ENCODE peak calls at places on chromosome 4, in five cellular contexts. P, N, F, Z and K are unnamed samples.

GRCh38 chr4:53365121-53365485 is 758 bp downstream of the SCFD2 start:
- DNase-seq in P (peak), N (no peak), F (no peak), Z (no peak), K (no peak)

GRCh38 chr4:106312377-106312776 is 3.6 kb downstream of the TBCK start:
- DNase-seq in P (no peak), N (no peak), F (no peak), Z (no peak), K (no peak)

GRCh38 chr4:154160925-154161324 is 330.7 kb downstream of the DCHS2 start:
- DNase-seq in P (no peak), N (no peak), F (no peak), Z (no peak), K (no peak)

GRCh38 chr4:78749972-78750727 is 26.0 kb upstream of the BMP2K start:
- DNase-seq in P (no peak), N (no peak), F (no peak), Z (peak), K (no peak)

GRCh38 chr4:22672519-22672918 is 20.2 kb upstream of the GBA3 start:
- DNase-seq in P (no peak), N (no peak), F (no peak), Z (no peak), K (no peak)

GRCh38 chr4:48262926-48263325 is 6.7 kb downstream of the TEC start:
- DNase-seq in P (no peak), N (no peak), F (no peak), Z (no peak), K (no peak)

GRCh38 chr4:130090427-130090826 is 994.5 kb downstream of the C4orf33 start:
- DNase-seq in P (no peak), N (no peak), F (no peak), Z (no peak), K (no peak)

GRCh38 chr4:102578819-102579218 is 77.7 kb downstream of the NFKB1 start:
- DNase-seq in P (no peak), N (no peak), F (peak), Z (no peak), K (no peak)

GRCh38 chr4:17583944-17584343 is 6.9 kb downstream of the LAP3 start:
- DNase-seq in P (no peak), N (no peak), F (no peak), Z (no peak), K (no peak)

GRCh38 chr4:103074598-103075434 is 1.7 kb downstream of the SLC9B2 start:
- DNase-seq in P (no peak), N (no peak), F (no peak), Z (peak), K (no peak)

GRCh38 chr4:88457307-88458090 is 580 bp downstream of the HERC5 start:
- DNase-seq in P (no peak), N (peak), F (no peak), Z (no peak), K (peak)

DNA sequence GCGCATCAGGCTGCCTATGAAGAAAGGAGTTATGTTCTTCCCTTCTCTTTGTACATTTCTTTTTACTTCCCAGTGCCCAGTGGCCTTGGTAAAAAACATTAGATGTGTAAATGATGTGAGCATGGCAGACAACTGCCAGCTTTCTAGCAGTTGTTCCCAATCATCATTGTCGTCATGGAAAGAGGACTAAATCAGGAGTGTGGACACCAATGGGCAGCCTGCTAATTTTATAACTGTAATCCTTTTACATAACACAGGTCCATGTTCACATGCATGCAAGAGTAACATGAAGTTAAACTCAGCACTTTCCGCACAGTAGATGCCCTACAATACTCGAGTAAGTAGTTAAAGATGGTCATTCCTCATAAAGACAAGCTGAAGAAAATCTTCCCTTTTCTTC is 23.3 kb upstream of the G3BP2 start:
- DNase-seq in P (no peak), N (no peak), F (no peak), Z (no peak), K (no peak)
- TF ChIP-seq POLR2AphosphoS5 in P (no peak), N (no peak), F (no peak), Z (no peak), K (no peak)

GRCh38 chr4:39697740-39698423 is at the start of gene UBE2K:
- DNase-seq in P (peak), N (peak), F (peak), Z (no peak), K (peak)
- TF ChIP-seq POLR2A in P (peak), N (peak), F (peak), Z (peak), K (peak)

DNA sequence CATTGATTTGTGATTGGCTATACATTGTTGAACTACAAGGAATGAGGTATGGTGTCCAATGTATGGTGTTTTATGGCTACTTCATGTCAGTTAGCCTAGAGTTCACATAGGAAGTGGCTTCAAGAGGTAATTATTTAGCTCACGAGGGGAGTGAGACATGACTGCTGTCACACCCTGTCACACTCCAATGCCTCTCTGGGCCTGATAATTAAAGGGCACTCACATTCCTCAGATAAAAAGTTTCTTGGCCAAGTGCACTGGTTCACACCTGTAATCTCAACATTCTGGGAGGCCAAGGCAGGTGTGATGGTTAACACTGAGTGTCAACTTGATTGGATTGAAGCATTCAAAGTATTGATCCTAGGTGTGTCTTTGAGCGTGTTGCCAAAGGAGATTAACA is 65.0 kb upstream of the DDX60 start:
- DNase-seq in P (no peak), N (no peak), F (no peak), Z (peak), K (no peak)
- TF ChIP-seq TAF1 in P (no peak), N (no peak), F (no peak), Z (no peak), K (no peak)

GRCh38 chr4:2856266-2856665 is 12.6 kb downstream of the ADD1 start:
- DNase-seq in P (no peak), N (no peak), F (no peak), Z (no peak), K (no peak)

GRCh38 chr4:2859514-2859913 is 15.9 kb downstream of the ADD1 start:
- DNase-seq in P (no peak), N (no peak), F (no peak), Z (no peak), K (no peak)

GRCh38 chr4:2857349-2857927 is 13.8 kb downstream of the ADD1 start:
- DNase-seq in P (no peak), N (no peak), F (no peak), Z (no peak), K (no peak)

GRCh38 chr4:2860391-2861348 is 17.0 kb downstream of the ADD1 start:
- DNase-seq in P (peak), N (no peak), F (no peak), Z (no peak), K (no peak)

DNA sequence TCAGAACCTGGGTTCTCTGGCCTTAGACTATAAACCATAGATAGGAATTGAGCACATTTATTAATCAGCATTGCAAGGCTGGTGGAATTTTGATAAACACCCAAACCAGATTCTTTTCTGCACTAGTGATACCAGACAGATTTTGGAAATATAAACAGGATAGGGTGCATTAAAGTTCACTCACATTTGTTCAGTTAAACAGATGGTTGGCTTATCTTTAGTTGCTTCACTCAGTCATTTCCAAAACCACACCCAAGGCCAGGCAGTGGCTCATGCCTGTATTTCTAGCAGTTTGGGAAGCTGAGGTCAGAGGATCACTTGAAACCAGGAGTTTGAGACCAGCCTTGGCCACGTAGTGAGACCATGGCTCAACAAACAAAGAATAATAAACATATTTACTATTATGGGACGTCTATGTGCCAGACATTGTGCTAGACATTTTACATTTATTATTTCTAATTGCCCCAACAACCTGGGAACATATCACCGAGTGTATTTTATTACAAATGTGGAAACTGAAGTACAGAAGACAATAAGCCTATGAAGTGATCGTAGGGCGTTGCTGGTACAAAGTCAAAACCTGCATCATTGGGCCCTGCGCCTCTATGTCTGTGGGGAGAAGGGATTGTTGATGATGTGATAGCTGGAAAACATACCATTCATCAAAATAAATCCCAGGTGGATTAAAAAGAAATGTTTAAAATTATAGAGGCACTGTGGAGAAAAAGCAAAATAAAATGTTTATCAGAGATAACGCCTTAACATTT is 15.0 kb downstream of the ADD1 start:
- DNase-seq in P (peak), N (no peak), F (no peak), Z (no peak), K (no peak)
- TF ChIP-seq POLR2AphosphoS5 in P (peak), N (no peak), F (no peak), Z (no peak), K (no peak)

GRCh38 chr4:104494822-104495559 is at the start of gene CXXC4:
- DNase-seq in P (peak), N (peak), F (peak), Z (no peak), K (no peak)
- TF ChIP-seq POLR2A in P (no peak), N (peak), F (peak), Z (peak), K (peak)

GRCh38 chr4:179164642-179165338 is 1722.6 kb upstream of the AGA start:
- DNase-seq in P (no peak), N (no peak), F (no peak), Z (no peak), K (no peak)

GRCh38 chr4:179165339-179165738 is 1723.1 kb upstream of the AGA start:
- DNase-seq in P (no peak), N (no peak), F (no peak), Z (no peak), K (no peak)

GRCh38 chr4:179163147-179163546 is 1720.9 kb upstream of the AGA start:
- DNase-seq in P (no peak), N (no peak), F (no peak), Z (no peak), K (no peak)

GRCh38 chr4:179165862-179166261 is 1723.6 kb upstream of the AGA start:
- DNase-seq in P (no peak), N (no peak), F (no peak), Z (no peak), K (no peak)
- TF ChIP-seq TAF1 in P (no peak), N (no peak), F (no peak), Z (no peak), K (no peak)

GRCh38 chr4:163127621-163128020 is 39.1 kb downstream of the NAF1 start:
- DNase-seq in P (no peak), N (no peak), F (no peak), Z (no peak), K (no peak)

GRCh38 chr4:163121689-163122088 is 45.0 kb downstream of the NAF1 start:
- DNase-seq in P (no peak), N (no peak), F (no peak), Z (no peak), K (no peak)
- TF ChIP-seq POLR2AphosphoS5 in P (no peak), N (no peak), F (no peak), Z (no peak), K (no peak)

DNA sequence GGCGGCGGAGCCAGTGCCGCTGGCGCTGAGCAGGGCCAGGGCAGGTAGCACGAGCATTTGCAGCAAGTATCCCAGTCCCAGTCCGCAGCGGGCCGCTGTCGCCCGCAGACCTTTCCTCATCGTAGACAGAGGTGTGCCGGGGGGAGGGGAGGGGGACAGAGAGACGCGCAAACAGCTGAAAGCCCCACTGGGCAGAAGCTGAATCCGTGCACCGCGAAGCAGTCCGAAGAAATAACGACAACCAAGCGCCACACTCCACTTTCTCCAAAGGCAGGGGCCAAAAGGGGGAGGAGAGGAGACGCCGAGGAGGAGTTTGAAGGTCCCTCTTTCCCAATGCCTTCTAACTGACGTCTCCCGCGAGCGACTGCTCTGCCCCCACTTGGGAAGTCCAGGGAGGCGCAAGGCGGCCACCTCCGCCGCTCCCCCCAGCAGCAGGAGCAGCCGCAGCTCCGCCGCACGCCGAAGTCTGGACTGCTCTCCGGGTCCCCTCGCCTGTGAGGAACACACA is at the start of gene UNC5C:
- DNase-seq in P (no peak), N (no peak), F (no peak), Z (no peak), K (no peak)
- TF ChIP-seq POLR2A in P (no peak), N (no peak), F (no peak), Z (no peak), K (no peak)

GRCh38 chr4:182143086-182143821 is 99.9 kb upstream of the TENM3 start:
- DNase-seq in P (no peak), N (no peak), F (no peak), Z (no peak), K (no peak)

GRCh38 chr4:182142146-182143085 is 100.8 kb upstream of the TENM3 start:
- DNase-seq in P (no peak), N (no peak), F (no peak), Z (no peak), K (no peak)

GRCh38 chr4:182145360-182145905 is 97.8 kb upstream of the TENM3 start:
- DNase-seq in P (no peak), N (no peak), F (no peak), Z (no peak), K (no peak)

GRCh38 chr4:182143822-182144620 is 99.2 kb upstream of the TENM3 start:
- DNase-seq in P (no peak), N (no peak), F (no peak), Z (no peak), K (no peak)

DNA sequence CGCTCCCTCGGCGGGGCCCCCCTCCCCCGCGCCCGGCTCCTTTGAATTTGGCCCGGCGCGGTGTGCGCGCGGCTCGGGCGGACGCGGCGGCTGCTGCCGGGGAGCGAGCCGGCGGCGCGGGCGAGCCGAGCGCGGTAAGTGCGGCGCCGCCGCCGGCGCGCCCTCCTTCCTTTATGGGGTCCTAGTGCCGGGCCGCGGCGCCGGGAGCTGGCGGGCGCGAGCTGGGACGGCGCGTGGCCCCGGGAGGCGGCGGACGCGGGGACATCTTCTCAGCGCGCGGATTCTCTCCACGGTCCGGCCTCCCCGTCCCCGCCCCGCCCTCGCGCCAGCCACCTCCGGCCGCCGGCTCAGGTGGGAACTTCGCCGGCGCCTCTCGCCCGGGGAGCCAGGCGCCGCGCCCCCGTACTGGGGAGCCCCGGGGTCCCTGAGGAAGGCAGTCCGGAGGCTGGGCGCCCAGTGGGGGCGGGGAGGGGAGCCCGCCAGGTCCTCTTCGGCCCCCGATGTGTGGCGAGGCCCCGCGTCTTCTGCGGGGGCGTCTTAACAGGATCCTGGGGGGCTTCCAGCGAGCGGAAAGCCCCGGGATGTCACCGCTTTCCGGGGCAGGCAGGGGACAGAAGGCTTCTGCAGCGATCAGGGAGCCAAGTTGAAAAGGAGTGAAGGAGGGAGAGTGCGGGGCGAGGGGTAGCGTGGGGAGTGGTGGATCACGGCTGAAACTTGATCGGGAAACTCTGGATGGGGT is 98.4 kb upstream of the TENM3 start:
- DNase-seq in P (no peak), N (peak), F (no peak), Z (no peak), K (no peak)
- TF ChIP-seq TAF1 in P (no peak), N (no peak), F (peak), Z (no peak), K (no peak)